ENCODE peak calls at places on chromosomes 4 and X, in four cellular contexts. One of them, this sample, is unnamed.

GRCh38 chrX:1581132-1581531 is 10.3 kb upstream of the AKAP17A start:
- DNase-seq in HepG2: peak
- DNase-seq in K562: peak
- DNase-seq in GM12878: no peak
- DNase-seq in this sample: peak

GRCh38 chrX:46912673-46913491 is 661 bp downstream of the JADE3 start:
- DNase-seq in HepG2: peak
- DNase-seq in GM12878: no peak
- DNase-seq in K562: peak
- DNase-seq in this sample: peak

GRCh38 chr4:85548116-85548515 is 73.2 kb downstream of the ARHGAP24 start:
- DNase-seq in GM12878: no peak
- DNase-seq in K562: no peak
- DNase-seq in HepG2: no peak
- DNase-seq in this sample: no peak

GRCh38 chrX:16196829-16197228 is 29.5 kb downstream of the MAGEB17 start:
- DNase-seq in HepG2: no peak
- DNase-seq in GM12878: no peak
- DNase-seq in K562: peak
- DNase-seq in this sample: no peak

GRCh38 chrX:9988762-9989161 is 21.6 kb downstream of the CLDN34 start:
- DNase-seq in HepG2: no peak
- DNase-seq in K562: no peak
- DNase-seq in GM12878: no peak
- DNase-seq in this sample: no peak

GRCh38 chr4:7649741-7650531 is 215.2 kb upstream of the PSAPL1 start:
- DNase-seq in GM12878: peak
- DNase-seq in HepG2: no peak
- DNase-seq in K562: peak
- DNase-seq in this sample: no peak

GRCh38 chrX:41956027-41956426 is 32.7 kb upstream of the CASK start:
- DNase-seq in GM12878: no peak
- DNase-seq in HepG2: no peak
- DNase-seq in K562: peak
- DNase-seq in this sample: no peak

GRCh38 chr4:184755278-184755677 is 21.4 kb upstream of the CENPU start:
- DNase-seq in GM12878: no peak
- DNase-seq in K562: no peak
- DNase-seq in HepG2: no peak
- DNase-seq in this sample: no peak

GRCh38 chr4:83771113-83771705 is 235.3 kb downstream of the GPAT3 start:
- DNase-seq in HepG2: peak
- DNase-seq in K562: peak
- DNase-seq in GM12878: no peak
- DNase-seq in this sample: peak

GRCh38 chr4:148064451-148064850 is 332.6 kb downstream of the ARHGAP10 start:
- DNase-seq in K562: no peak
- DNase-seq in HepG2: no peak
- DNase-seq in GM12878: no peak
- DNase-seq in this sample: no peak

GRCh38 chr4:146192060-146192459 is 16.5 kb downstream of the LSM6 start:
- DNase-seq in GM12878: no peak
- DNase-seq in K562: no peak
- DNase-seq in HepG2: peak
- DNase-seq in this sample: peak

GRCh38 chr4:72959411-72959810 is 110.1 kb downstream of the COX18 start:
- DNase-seq in GM12878: no peak
- DNase-seq in K562: no peak
- DNase-seq in HepG2: no peak
- DNase-seq in this sample: no peak

GRCh38 chrX:52990848-52991247 is 32.5 kb upstream of the FAM156A start:
- DNase-seq in HepG2: no peak
- DNase-seq in GM12878: no peak
- DNase-seq in K562: no peak
- DNase-seq in this sample: no peak

DNA sequence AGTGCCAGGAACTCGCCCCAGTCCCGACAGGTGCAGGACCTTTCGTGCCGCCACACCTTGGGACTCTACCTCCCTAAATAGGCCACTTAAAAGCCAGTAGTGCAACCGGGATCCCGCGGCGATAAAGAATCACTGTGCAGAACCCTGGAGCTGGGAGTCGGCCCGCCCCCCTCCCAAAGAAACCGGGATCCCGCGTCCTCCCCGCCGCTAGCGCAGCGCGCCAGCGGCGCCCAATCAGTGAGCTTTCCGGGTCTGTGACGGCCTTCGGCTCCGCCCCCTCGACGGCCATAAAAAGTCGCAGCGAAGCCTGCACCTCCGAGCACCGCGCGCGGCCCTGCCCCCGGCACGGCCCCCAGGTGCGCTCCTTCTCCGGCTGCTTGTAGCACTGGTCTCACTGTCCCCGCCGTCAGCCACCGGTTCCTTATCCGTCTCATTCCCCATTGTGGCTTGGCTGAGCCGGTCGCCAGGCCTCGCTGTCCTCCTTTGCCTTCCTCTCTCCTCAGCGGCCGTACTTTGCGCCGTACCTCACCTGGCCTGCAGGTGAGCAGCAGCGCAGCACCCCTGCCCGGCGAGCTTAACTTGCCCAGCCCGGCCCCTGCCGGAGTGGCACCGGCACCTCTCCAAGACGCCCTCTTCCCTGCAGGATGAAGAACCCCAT is at the start of gene LRAT:
- DNase-seq in K562: peak
- DNase-seq in GM12878: no peak
- DNase-seq in HepG2: no peak
- DNase-seq in this sample: peak
- TF ChIP-seq TARDBP in K562: no peak
- TF ChIP-seq TARDBP in GM12878: no peak
- TF ChIP-seq TARDBP in HepG2: no peak
- TF ChIP-seq TARDBP in this sample: no peak

DNA sequence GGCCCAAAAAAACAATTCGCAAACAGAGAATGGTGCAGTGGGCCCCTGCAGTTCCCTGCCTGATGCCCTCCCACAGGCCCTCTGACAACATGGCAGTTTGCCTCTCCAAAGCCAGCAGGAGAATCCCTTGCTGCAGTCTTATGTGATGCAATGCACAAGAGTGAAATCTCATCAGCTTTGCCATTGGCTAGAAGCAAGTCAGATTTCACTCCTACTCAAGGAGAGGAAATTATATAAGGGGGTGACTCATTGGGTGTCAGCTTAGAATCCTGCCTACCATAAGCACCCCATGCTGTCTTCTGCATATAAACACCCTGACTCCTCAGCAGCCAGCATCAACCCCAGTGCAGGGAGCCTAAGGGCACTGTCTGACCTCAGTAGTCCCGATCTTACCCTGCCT is 157.3 kb upstream of the LDB2 start:
- DNase-seq in HepG2: no peak
- DNase-seq in GM12878: no peak
- DNase-seq in K562: no peak
- DNase-seq in this sample: no peak
- TF ChIP-seq TARDBP in HepG2: no peak
- TF ChIP-seq TARDBP in GM12878: no peak
- TF ChIP-seq TARDBP in K562: no peak
- TF ChIP-seq TARDBP in this sample: no peak

DNA sequence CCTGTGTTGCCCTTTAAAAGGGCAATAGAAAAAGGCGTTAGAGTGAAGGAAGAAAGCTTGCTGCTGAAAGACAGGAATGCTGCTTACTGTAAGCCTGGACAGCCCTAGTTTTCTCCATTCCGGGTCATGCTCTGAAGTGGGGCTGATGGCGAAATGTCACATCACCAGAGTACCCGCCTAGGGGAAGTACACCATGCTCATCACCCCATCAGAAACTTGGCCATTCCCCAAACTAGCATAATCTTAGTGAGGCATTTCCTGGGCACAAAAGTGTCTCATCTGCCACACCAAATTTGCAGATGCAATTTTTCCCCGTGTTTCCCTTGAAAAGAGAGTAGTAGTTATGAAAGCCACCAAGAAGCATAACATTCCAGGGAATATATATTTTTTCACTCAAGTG is 47.8 kb upstream of the CAMK2D start:
- DNase-seq in K562: no peak
- DNase-seq in GM12878: no peak
- DNase-seq in HepG2: no peak
- DNase-seq in this sample: no peak
- TF ChIP-seq TARDBP in K562: no peak
- TF ChIP-seq TARDBP in GM12878: no peak
- TF ChIP-seq TARDBP in HepG2: no peak
- TF ChIP-seq TARDBP in this sample: no peak

DNA sequence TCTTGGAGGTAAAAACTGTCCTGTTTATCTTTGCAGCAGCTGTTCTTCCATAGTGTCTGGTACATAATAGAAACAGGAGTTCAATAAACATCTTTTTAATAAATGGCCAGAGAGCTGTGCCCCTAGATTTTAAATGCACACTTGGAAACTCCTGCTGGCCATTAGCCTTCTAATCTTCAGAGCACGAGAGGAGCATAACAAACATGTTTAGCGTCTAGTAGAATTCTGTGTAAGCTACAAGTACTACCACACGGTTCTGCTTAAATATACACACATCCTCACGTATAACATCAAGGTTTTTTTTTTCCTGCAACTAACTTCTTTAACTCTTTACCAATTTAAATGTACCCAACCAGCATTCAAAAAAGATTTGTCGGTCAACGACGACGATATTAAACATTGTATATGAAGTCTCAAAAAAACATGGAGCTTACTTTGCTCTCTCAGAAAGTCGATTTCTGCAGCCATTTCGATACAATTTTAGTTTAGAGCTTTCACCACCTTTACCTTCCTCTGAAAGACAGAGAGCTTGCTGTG is 635 bp downstream of the SCLT1 start:
- DNase-seq in GM12878: no peak
- DNase-seq in K562: no peak
- DNase-seq in HepG2: no peak
- DNase-seq in this sample: no peak
- TF ChIP-seq TARDBP in GM12878: no peak
- TF ChIP-seq TARDBP in K562: no peak
- TF ChIP-seq TARDBP in HepG2: no peak
- TF ChIP-seq TARDBP in this sample: no peak

GRCh38 chr4:80202784-80203553 is 5.7 kb downstream of the PRDM8 start:
- DNase-seq in GM12878: no peak
- DNase-seq in HepG2: no peak
- DNase-seq in K562: no peak
- DNase-seq in this sample: no peak
- TF ChIP-seq TARDBP in GM12878: no peak
- TF ChIP-seq TARDBP in HepG2: no peak
- TF ChIP-seq TARDBP in K562: no peak
- TF ChIP-seq TARDBP in this sample: no peak

GRCh38 chrX:109782994-109783711 is 50.1 kb upstream of the ACSL4 start:
- DNase-seq in GM12878: no peak
- DNase-seq in K562: no peak
- DNase-seq in HepG2: no peak
- DNase-seq in this sample: no peak
- TF ChIP-seq TARDBP in GM12878: no peak
- TF ChIP-seq TARDBP in K562: no peak
- TF ChIP-seq TARDBP in HepG2: no peak
- TF ChIP-seq TARDBP in this sample: no peak

DNA sequence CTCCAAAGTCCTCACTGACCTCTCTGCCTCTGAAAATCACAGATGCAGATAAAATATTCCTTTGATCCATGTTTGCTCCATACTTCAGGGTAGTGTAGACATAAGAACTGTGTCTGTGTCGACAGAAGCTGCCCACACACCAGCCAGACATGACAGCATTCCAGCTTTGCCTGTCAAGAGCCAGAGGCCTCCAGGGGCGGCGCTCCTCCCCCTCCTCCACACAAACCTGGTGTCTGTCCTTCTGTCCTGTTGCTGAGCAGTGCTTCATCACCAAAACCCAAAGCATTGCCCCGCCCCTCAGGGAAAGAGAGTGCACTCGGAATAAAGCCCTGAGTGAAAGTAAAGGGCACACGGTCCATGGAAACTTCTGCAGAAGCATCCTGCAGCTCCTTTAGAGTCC is 379.4 kb downstream of the FBXW7 start:
- DNase-seq in HepG2: peak
- DNase-seq in K562: no peak
- DNase-seq in GM12878: no peak
- DNase-seq in this sample: no peak
- TF ChIP-seq TARDBP in HepG2: no peak
- TF ChIP-seq TARDBP in K562: no peak
- TF ChIP-seq TARDBP in GM12878: no peak
- TF ChIP-seq TARDBP in this sample: no peak

This sample was measured in HEK293T.